ENCODE peak calls at places on chromosome 19, in six cellular contexts. I, R, K, U, D and J are unnamed samples.

GRCh38 chr19:16337809-16338469 is 13.3 kb downstream of the KLF2 start:
- DNase-seq in R (no peak), D (no peak), K (no peak), U (no peak), I (no peak), J (no peak)

GRCh38 chr19:17806945-17807344 is 12.0 kb downstream of the B3GNT3 start:
- DNase-seq in I (no peak), D (no peak), U (no peak), K (no peak), R (no peak), J (no peak)

GRCh38 chr19:46303702-46304397 is 7.0 kb downstream of the HIF3A start:
- DNase-seq in U (peak), R (no peak), I (no peak), K (peak), D (peak), J (no peak)

GRCh38 chr19:18053571-18054219 is 33.0 kb downstream of the IL12RB1 start:
- DNase-seq in D (no peak), K (no peak), R (peak), I (peak), U (no peak), J (no peak)

GRCh38 chr19:7294571-7295212 is 478 bp upstream of the INSR start:
- DNase-seq in K (peak), D (peak), R (peak), I (peak), U (no peak), J (no peak)

GRCh38 chr19:52648336-52648990 is 10.3 kb upstream of the ZNF83 start:
- DNase-seq in R (peak), U (no peak), D (no peak), I (peak), K (no peak), J (no peak)

GRCh38 chr19:58067240-58067912 is 8.3 kb downstream of the ZNF135 start:
- DNase-seq in D (no peak), U (no peak), K (no peak), R (no peak), I (no peak), J (no peak)

GRCh38 chr19:42528354-42529247 is at the start of gene CEACAM1:
- DNase-seq in U (no peak), I (no peak), D (no peak), K (no peak), R (no peak), J (no peak)

GRCh38 chr19:10587022-10587838 is at the start of gene AP1M2:
- DNase-seq in R (no peak), I (no peak), U (peak), D (no peak), K (peak), J (no peak)

GRCh38 chr19:41843371-41843770 is 1.1 kb downstream of the LYPD4 start:
- DNase-seq in K (no peak), I (no peak), D (no peak), U (no peak), R (no peak), J (no peak)

GRCh38 chr19:38267780-38268430 is 3.5 kb downstream of the SPINT2 start:
- DNase-seq in I (no peak), K (no peak), R (no peak), U (no peak), D (no peak), J (no peak)

GRCh38 chr19:33177417-33177976 is 16.6 kb upstream of the LRP3 start:
- DNase-seq in D (peak), I (no peak), U (no peak), K (no peak), R (no peak), J (no peak)

GRCh38 chr19:5318306-5318705 is 22.3 kb downstream of the PTPRS start:
- DNase-seq in I (no peak), R (no peak), D (no peak), K (no peak), U (no peak), J (no peak)

GRCh38 chr19:4768934-4769777 is 22.4 kb upstream of the FEM1A start:
- DNase-seq in R (peak), K (peak), I (peak), D (peak), U (peak), J (peak)

GRCh38 chr19:15177269-15178116 is 23.3 kb downstream of the NOTCH3 start:
- DNase-seq in U (peak), I (peak), K (no peak), R (no peak), D (peak), J (peak)

GRCh38 chr19:48746120-48746519 is 589 bp downstream of the IZUMO1 start:
- DNase-seq in U (no peak), R (no peak), K (no peak), I (no peak), D (no peak), J (no peak)
- H3K4me2 ChIP-seq in U (peak), R (peak), K (no peak), I (no peak), D (no peak), J (no peak)

GRCh38 chr19:34677386-34678084 is at the start of gene ZNF302:
- DNase-seq in D (peak), R (peak), K (peak), I (peak), U (peak), J (peak)
- H2AFZ ChIP-seq in D (peak), R (peak), K (peak), I (peak), U (peak), J (peak)

GRCh38 chr19:1549332-1549945 is 18.7 kb downstream of the MEX3D start:
- DNase-seq in R (no peak), D (no peak), I (no peak), K (no peak), U (no peak), J (no peak)

GRCh38 chr19:1555802-1556638 is 12.1 kb downstream of the MEX3D start:
- DNase-seq in U (no peak), K (no peak), D (no peak), I (no peak), R (no peak), J (no peak)

GRCh38 chr19:1553415-1553814 is 14.7 kb downstream of the MEX3D start:
- DNase-seq in D (no peak), U (no peak), I (no peak), K (no peak), R (no peak), J (no peak)

GRCh38 chr19:1554968-1555801 is 12.9 kb downstream of the MEX3D start:
- DNase-seq in D (no peak), I (no peak), R (no peak), K (no peak), U (no peak), J (no peak)

GRCh38 chr19:1551068-1552040 is 16.8 kb downstream of the MEX3D start:
- DNase-seq in R (no peak), D (no peak), K (no peak), U (no peak), I (no peak), J (no peak)
- H3K4me2 ChIP-seq in R (no peak), D (no peak), K (no peak), U (no peak), I (no peak), J (no peak)

GRCh38 chr19:40217027-40217810 is 965 bp downstream of the TTC9B start:
- DNase-seq in D (peak), I (no peak), U (peak), K (peak), R (no peak), J (no peak)
- H2AFZ ChIP-seq in D (no peak), I (peak), U (no peak), K (peak), R (no peak), J (no peak)

GRCh38 chr19:13718733-13719132 is 45.6 kb upstream of the MRI1 start:
- DNase-seq in U (peak), R (peak), D (peak), K (no peak), I (peak), J (peak)
- H3K4me2 ChIP-seq in U (no peak), R (no peak), D (no peak), K (no peak), I (no peak), J (no peak)

GRCh38 chr19:9586764-9587163 is 2.5 kb upstream of the ZNF121 start:
- DNase-seq in U (no peak), I (peak), D (peak), R (peak), K (peak), J (peak)
- H2AFZ ChIP-seq in U (no peak), I (peak), D (peak), R (no peak), K (peak), J (peak)

DNA sequence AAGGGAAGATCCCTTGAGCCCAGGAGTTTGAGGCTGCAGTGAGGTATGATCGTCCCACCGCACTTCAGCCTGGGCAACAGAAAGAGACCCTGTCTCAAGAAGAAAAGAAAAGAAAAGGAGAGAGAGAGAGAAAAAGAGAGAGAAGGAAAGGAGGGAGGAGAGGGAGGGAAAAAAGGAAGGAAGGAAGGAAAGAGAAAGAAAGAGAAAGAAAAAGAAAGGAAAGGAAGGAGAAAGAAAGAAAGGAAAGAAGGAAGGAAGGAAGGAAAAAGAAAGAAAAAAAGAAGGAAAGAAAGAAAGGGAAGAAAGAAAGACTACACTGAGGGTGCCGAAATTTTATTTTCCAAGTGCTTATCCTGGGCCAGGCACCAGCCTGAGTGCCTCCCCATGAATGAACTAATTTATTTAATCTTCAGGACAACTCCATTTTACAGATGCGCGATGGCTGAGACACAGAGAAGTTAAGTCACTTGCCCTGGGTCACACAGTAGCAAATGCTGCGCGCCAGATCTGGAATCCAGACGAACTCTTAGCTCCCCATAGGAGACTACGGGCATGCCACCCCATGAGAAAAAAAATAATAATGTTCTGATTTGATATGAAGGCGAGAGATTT is 2.7 kb downstream of the CDC42EP5 start:
- DNase-seq in K (no peak), D (no peak), R (no peak), I (no peak), U (no peak), J (no peak)
- H3K4me2 ChIP-seq in K (no peak), D (peak), R (peak), I (no peak), U (peak), J (no peak)

DNA sequence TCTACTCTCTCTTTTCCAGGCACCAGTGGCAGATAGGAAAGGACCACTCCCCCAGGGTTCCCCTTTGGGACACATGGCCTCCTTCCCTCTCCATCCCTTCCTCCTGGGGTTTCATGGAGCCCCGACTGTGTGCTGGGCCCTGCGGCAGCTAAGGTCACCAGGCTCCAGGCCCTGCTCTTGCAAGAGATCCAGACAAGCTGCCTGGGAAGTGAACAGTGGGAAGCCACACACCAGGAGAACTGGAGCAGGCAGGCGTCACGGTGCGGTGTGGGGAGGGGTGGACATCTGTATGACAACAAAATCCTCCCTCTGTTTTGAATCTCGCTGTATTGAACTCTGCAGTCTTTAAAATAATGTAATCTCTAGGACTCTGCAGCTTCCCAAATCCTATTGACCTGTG is 330.1 kb downstream of the UQCRFS1 start:
- DNase-seq in U (no peak), K (no peak), I (no peak), D (no peak), R (no peak), J (no peak)
- H2AFZ ChIP-seq in U (no peak), K (no peak), I (no peak), D (no peak), R (no peak), J (no peak)

GRCh38 chr19:44930088-44930487 is 11.9 kb upstream of the APOC4 start:
- DNase-seq in I (no peak), D (no peak), K (no peak), R (no peak), U (no peak), J (no peak)
- H3K4me2 ChIP-seq in I (no peak), D (no peak), K (no peak), R (no peak), U (no peak), J (no peak)